ENCODE peak calls at places on chromosomes 12 and 14, in seven cellular contexts. N is IMR-90; V is tibial artery; G is colonic mucosa; F is substantia nigra; D is CD4-positive, CD25-positive, alpha-beta regulatory T cell; X is mesendoderm. O is an unnamed sample.

GRCh38 chr12:85441740-85442139 is 161.7 kb downstream of the ALX1 start:
- DNase-seq in F (no peak), G (no peak), N (peak), D (no peak), X (no peak), V (no peak), O (no peak)

GRCh38 chr14:33737446-33737845 is 213.4 kb downstream of the EGLN3 start:
- DNase-seq in D (no peak), F (no peak), N (no peak), G (no peak), X (no peak), V (no peak), O (no peak)

GRCh38 chr12:13417516-13417915 is 221.0 kb downstream of the EMP1 start:
- DNase-seq in G (no peak), D (no peak), F (no peak), X (no peak), N (no peak), V (no peak), O (no peak)

GRCh38 chr12:3896851-3897351 is 23.7 kb upstream of the PARP11 start:
- DNase-seq in G (no peak), D (no peak), V (no peak), N (no peak), X (peak), F (no peak), O (peak)

GRCh38 chr12:116592116-116592637 is 33.0 kb downstream of the MAP1LC3B2 start:
- DNase-seq in F (peak), X (no peak), V (peak), G (peak), N (no peak), D (no peak), O (no peak)

GRCh38 chr12:120242275-120242799 is 23.2 kb downstream of the PXN start:
- DNase-seq in F (no peak), D (no peak), N (no peak), X (no peak), V (no peak), G (no peak), O (no peak)

GRCh38 chr12:49631336-49631907 is 8.1 kb downstream of the PRPF40B start:
- DNase-seq in D (no peak), V (no peak), X (no peak), N (no peak), F (no peak), G (peak), O (no peak)

GRCh38 chr12:80056232-80056631 is 43.1 kb upstream of the OTOGL start:
- DNase-seq in D (no peak), X (no peak), V (no peak), G (no peak), F (no peak), N (no peak), O (no peak)

GRCh38 chr12:17333287-17333686 is 727.3 kb upstream of the LMO3 start:
- DNase-seq in F (no peak), D (no peak), N (no peak), X (no peak), V (no peak), G (no peak), O (no peak)

GRCh38 chr12:78898416-78898815 is 33.8 kb downstream of the SYT1 start:
- DNase-seq in G (no peak), D (no peak), N (no peak), V (no peak), X (no peak), F (no peak), O (no peak)

GRCh38 chr12:108129017-108129812 is at the start of gene WSCD2:
- DNase-seq in X (peak), G (no peak), V (peak), N (no peak), F (no peak), D (no peak), O (peak)

GRCh38 chr14:78240567-78240966 is 70.4 kb downstream of the NRXN3 start:
- DNase-seq in N (no peak), F (no peak), G (no peak), V (no peak), X (no peak), D (no peak), O (no peak)

GRCh38 chr12:120536064-120536791 is 2.1 kb downstream of the RNF10 start:
- DNase-seq in G (peak), F (no peak), X (no peak), D (peak), V (no peak), N (no peak), O (no peak)

GRCh38 chr12:88393017-88393767 is 187.1 kb downstream of the KITLG start:
- DNase-seq in G (no peak), X (peak), N (peak), D (no peak), V (no peak), F (no peak), O (no peak)

GRCh38 chr12:56785141-56785865 is 22.2 kb downstream of the HSD17B6 start:
- DNase-seq in D (no peak), V (no peak), N (no peak), G (no peak), X (no peak), F (no peak), O (no peak)

GRCh38 chr12:43305065-43305464 is 246.9 kb downstream of the ADAMTS20 start:
- DNase-seq in V (no peak), N (no peak), X (no peak), F (no peak), D (no peak), G (no peak), O (no peak)

GRCh38 chr12:21775130-21775920 is 819 bp upstream of the KCNJ8 start:
- DNase-seq in D (no peak), F (no peak), X (peak), G (no peak), V (no peak), N (no peak), O (no peak)

GRCh38 chr12:42779186-42779859 is 189.8 kb upstream of the PRICKLE1 start:
- DNase-seq in F (no peak), D (no peak), V (no peak), N (peak), X (no peak), G (no peak), O (no peak)

GRCh38 chr12:72214163-72214562 is 58.0 kb upstream of the TRHDE start:
- DNase-seq in X (no peak), D (no peak), G (no peak), N (peak), F (no peak), V (no peak), O (no peak)

GRCh38 chr12:3034067-3034750 is 43.0 kb upstream of the TSPAN9 start:
- DNase-seq in N (peak), F (no peak), G (peak), X (peak), D (no peak), V (no peak), O (peak)

GRCh38 chr14:22814945-22815713 is at the start of gene SLC7A7:
- DNase-seq in G (peak), V (no peak), F (no peak), N (no peak), D (no peak), X (peak), O (peak)

GRCh38 chr12:131795688-131796410 is 32.3 kb upstream of the MMP17 start:
- DNase-seq in V (no peak), X (peak), F (no peak), D (no peak), G (no peak), N (no peak), O (no peak)

GRCh38 chr14:105461903-105462302 is 12.7 kb upstream of the CRIP2 start:
- DNase-seq in G (no peak), D (no peak), N (no peak), V (no peak), X (no peak), F (no peak), O (no peak)

GRCh38 chr12:108375986-108376663 is 37.0 kb upstream of the CMKLR1 start:
- DNase-seq in V (no peak), G (no peak), F (no peak), D (no peak), X (peak), N (no peak), O (no peak)

GRCh38 chr14:106564058-106564643 is 1037.8 kb downstream of the TMEM121 start:
- DNase-seq in G (peak), N (no peak), X (peak), D (peak), F (no peak), V (no peak), O (peak)

GRCh38 chr14:23145794-23146422 is 26.9 kb upstream of the CEBPE start:
- DNase-seq in F (no peak), G (no peak), X (no peak), V (no peak), N (no peak), D (no peak), O (no peak)

GRCh38 chr14:52082903-52083302 is 14.0 kb upstream of the NID2 start:
- DNase-seq in G (no peak), D (no peak), X (no peak), N (no peak), V (no peak), F (no peak), O (no peak)

GRCh38 chr14:68563256-68564131 is 229.4 kb downstream of the ZFP36L1 start:
- DNase-seq in F (no peak), X (no peak), G (no peak), D (no peak), V (peak), N (peak), O (no peak)

GRCh38 chr12:108332791-108333382 is 6.2 kb downstream of the CMKLR1 start:
- DNase-seq in X (peak), G (peak), D (no peak), N (no peak), F (no peak), V (peak), O (peak)

GRCh38 chr12:45049912-45050318 is 984 bp downstream of the DBX2 start:
- DNase-seq in G (no peak), X (peak), V (no peak), D (no peak), F (no peak), N (no peak), O (no peak)

DNA sequence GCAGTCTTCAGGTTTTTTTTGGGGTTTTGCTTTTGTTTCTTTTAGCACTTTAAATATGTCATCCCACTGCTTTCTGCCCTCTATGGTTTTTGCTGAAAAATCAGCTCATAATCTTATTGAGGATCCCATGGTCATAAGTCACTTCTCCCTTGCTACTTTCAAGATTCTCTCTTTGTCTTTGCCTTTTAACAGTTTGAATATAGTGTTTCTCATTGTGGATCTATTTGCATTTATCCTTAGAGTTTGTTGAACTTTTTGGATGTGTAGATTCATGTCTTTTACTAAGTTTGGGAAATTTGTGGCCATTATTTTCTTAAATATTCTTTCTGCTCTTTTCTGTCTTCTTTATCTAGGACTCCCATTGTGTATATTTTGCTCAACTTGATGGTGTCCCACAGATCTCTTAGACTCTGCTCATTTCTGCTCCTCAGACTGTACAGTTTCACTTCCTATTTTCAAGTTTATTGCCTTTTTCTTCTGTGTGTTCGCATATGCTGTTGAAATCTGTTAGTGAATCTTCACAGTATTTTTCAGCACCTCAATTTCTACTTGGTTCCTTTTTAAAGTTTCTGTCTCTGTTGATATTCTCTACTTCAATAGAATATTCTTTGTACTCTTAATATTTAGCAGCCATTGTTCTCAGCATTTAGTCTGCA is 70.8 kb downstream of the WNK1 start:
- DNase-seq in G (no peak), F (no peak), D (no peak), X (no peak), N (no peak), V (no peak), O (peak)
- H3K27ac ChIP-seq in G (no peak), F (no peak), D (peak), X (no peak), N (no peak), V (no peak), O (peak)

GRCh38 chr14:91252901-91253794 is 8.6 kb upstream of the GPR68 start:
- DNase-seq in X (peak), V (no peak), D (peak), N (no peak), F (no peak), G (peak), O (no peak)
- H3K27ac ChIP-seq in X (no peak), V (peak), D (peak), N (no peak), F (peak), G (no peak), O (peak)

DNA sequence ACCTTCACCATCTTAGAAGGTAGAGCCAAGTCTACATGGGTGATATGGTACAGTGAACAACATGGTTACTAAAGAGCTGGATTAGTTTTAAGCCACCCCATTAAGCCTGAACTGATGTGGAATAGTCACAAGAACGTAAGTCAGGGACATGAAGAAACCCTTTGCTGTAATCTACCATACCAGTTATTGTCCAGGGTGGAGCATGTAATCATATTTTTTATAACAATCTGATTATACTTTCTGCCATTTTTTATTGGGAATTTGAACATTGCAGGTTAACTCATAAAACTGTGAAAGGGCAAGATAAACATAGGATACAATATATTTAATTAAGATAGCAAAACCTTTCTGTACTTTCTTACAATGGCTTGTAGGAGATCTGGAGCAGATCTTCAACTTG is 103.6 kb downstream of the FIGNL2 start:
- DNase-seq in D (no peak), F (no peak), G (no peak), V (no peak), N (no peak), X (no peak), O (no peak)
- H3K27ac ChIP-seq in D (no peak), F (no peak), G (no peak), V (no peak), N (no peak), X (no peak), O (no peak)

GRCh38 chr12:75786071-75786470 is 245.5 kb downstream of the PHLDA1 start:
- DNase-seq in G (no peak), F (no peak), X (no peak), D (no peak), N (no peak), V (no peak), O (no peak)

GRCh38 chr12:75783093-75783877 is 248.3 kb downstream of the PHLDA1 start:
- DNase-seq in X (no peak), F (no peak), V (peak), N (peak), G (no peak), D (no peak), O (no peak)

GRCh38 chr12:75782182-75782581 is 249.4 kb downstream of the PHLDA1 start:
- DNase-seq in X (no peak), V (no peak), N (no peak), F (no peak), D (no peak), G (no peak), O (no peak)

GRCh38 chr12:75781532-75782046 is 250.0 kb downstream of the PHLDA1 start:
- DNase-seq in V (no peak), X (no peak), G (no peak), F (no peak), D (no peak), N (peak), O (no peak)

DNA sequence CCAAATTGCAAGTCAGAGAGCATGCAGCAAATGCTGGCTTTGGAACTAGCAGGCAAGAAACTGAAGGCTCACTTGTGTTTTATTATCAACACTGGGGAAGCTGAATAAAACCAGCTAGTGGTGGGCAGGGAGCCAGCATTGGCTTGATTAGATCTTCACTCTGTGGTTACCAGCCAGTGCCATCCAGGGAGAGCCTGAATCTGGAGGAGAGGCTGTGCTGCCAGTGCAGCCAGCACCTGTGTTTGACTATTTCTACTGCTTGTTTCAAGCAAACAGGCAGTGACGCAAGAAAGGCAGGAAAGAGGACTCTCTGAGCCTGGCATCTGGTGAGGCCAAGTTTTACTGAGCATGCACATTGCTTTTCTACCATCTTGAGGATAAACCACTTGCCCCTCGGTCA is 247.0 kb downstream of the PHLDA1 start:
- DNase-seq in F (no peak), D (no peak), N (peak), G (peak), V (peak), X (no peak), O (no peak)
- H3K27ac ChIP-seq in F (no peak), D (no peak), N (peak), G (no peak), V (peak), X (no peak), O (no peak)

GRCh38 chr14:101761881-101762529 is 496 bp downstream of the PPP2R5C start:
- DNase-seq in V (peak), F (no peak), G (peak), D (peak), N (no peak), X (no peak), O (no peak)
- H3K27ac ChIP-seq in V (peak), F (peak), G (peak), D (peak), N (peak), X (peak), O (no peak)

GRCh38 chr12:51625370-51625769 is 34.3 kb downstream of the SCN8A start:
- DNase-seq in D (no peak), N (no peak), X (no peak), F (no peak), V (no peak), G (no peak), O (no peak)

GRCh38 chr12:51622564-51622963 is 31.5 kb downstream of the SCN8A start:
- DNase-seq in X (peak), D (no peak), N (peak), V (no peak), G (no peak), F (no peak), O (no peak)

GRCh38 chr12:51621155-51621922 is 30.3 kb downstream of the SCN8A start:
- DNase-seq in G (no peak), F (no peak), X (no peak), N (peak), V (no peak), D (no peak), O (no peak)

GRCh38 chr12:51626115-51626514 is 35.1 kb downstream of the SCN8A start:
- DNase-seq in N (no peak), V (no peak), X (no peak), D (no peak), F (no peak), G (no peak), O (no peak)

DNA sequence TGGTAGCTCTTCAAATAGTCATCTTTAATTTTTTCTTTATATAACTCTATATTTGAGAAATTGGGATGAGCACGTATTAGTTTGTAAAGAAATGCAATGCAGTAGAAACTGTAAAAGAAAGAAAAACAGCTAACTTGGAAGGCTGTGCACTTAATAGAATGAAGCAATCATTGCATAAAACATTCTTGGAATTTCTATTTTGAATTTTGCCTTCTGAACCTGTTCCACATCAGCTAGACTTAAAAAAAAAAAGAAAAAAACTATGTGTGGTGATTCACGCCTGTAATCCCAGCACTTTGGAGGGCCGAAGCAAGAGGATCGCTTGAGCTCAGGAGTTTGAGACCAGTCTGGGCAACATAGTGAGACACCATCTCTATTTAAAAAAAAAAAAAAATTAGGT is 29.4 kb downstream of the SCN8A start:
- DNase-seq in G (no peak), D (no peak), X (no peak), N (peak), V (no peak), F (no peak), O (no peak)
- H3K27ac ChIP-seq in G (no peak), D (no peak), X (no peak), N (no peak), V (no peak), F (no peak), O (no peak)

DNA sequence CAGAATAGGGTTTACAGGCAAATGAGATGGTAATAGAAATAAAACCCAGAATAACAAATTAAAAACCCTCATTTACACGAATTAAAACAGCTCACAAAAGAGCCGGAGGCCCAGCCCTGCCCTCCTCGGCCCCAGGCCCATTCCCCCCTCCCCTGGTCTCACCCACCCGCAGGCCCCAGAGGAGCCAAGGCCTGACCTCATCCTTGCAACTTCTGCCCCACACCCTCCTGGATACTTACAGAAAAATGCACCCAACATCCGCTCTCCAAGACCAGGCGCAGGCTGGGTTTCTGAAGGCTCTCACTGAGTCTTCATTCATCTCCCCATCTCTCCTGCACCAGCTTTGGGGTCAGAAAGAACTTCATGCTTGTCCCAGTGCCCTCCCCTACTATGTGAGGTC is 16.2 kb upstream of the VSX2 start:
- DNase-seq in N (no peak), G (no peak), D (no peak), V (peak), X (no peak), F (no peak), O (no peak)
- H3K27ac ChIP-seq in N (no peak), G (no peak), D (no peak), V (no peak), X (no peak), F (no peak), O (no peak)

O was measured in HL-60.